ENCODE peak calls at places on chromosomes 13 and 19, in eight cellular contexts. One of them, this sample, is unnamed.

GRCh38 chr19:33248104-33248503 is 22.5 kb upstream of the SLC7A10 start:
- DNase-seq in breast epithelium: no peak
- DNase-seq in fibroblast of mammary gland: no peak
- DNase-seq in lung: no peak
- DNase-seq in astrocyte of the cerebellum: no peak
- DNase-seq in astrocyte of the spinal cord: no peak
- DNase-seq in WTC11: no peak
- DNase-seq in A549: no peak
- DNase-seq in this sample: no peak

GRCh38 chr19:39839678-39840327 is 5.8 kb upstream of the DYRK1B start:
- DNase-seq in astrocyte of the cerebellum: no peak
- DNase-seq in lung: no peak
- DNase-seq in A549: no peak
- DNase-seq in astrocyte of the spinal cord: no peak
- DNase-seq in fibroblast of mammary gland: no peak
- DNase-seq in WTC11: no peak
- DNase-seq in breast epithelium: no peak
- DNase-seq in this sample: no peak

GRCh38 chr13:49086711-49087110 is 111.0 kb downstream of the FNDC3A start:
- DNase-seq in breast epithelium: no peak
- DNase-seq in lung: no peak
- DNase-seq in fibroblast of mammary gland: peak
- DNase-seq in astrocyte of the cerebellum: no peak
- DNase-seq in astrocyte of the spinal cord: peak
- DNase-seq in WTC11: no peak
- DNase-seq in A549: no peak
- DNase-seq in this sample: no peak

GRCh38 chr13:28401303-28402056 is 93.4 kb downstream of the FLT1 start:
- DNase-seq in WTC11: no peak
- DNase-seq in fibroblast of mammary gland: peak
- DNase-seq in A549: no peak
- DNase-seq in lung: no peak
- DNase-seq in astrocyte of the cerebellum: no peak
- DNase-seq in breast epithelium: no peak
- DNase-seq in astrocyte of the spinal cord: peak
- DNase-seq in this sample: no peak

GRCh38 chr13:48969685-48970084 is 6.0 kb upstream of the FNDC3A start:
- DNase-seq in astrocyte of the cerebellum: no peak
- DNase-seq in lung: no peak
- DNase-seq in fibroblast of mammary gland: no peak
- DNase-seq in astrocyte of the spinal cord: no peak
- DNase-seq in WTC11: no peak
- DNase-seq in breast epithelium: no peak
- DNase-seq in A549: no peak
- DNase-seq in this sample: no peak

GRCh38 chr19:14649020-14649419 is 25.6 kb downstream of the ADGRE3 start:
- DNase-seq in astrocyte of the spinal cord: no peak
- DNase-seq in A549: no peak
- DNase-seq in fibroblast of mammary gland: no peak
- DNase-seq in astrocyte of the cerebellum: no peak
- DNase-seq in WTC11: no peak
- DNase-seq in lung: no peak
- DNase-seq in breast epithelium: no peak
- DNase-seq in this sample: no peak

GRCh38 chr19:52343548-52343947 is 7.5 kb downstream of the ZNF610 start:
- DNase-seq in A549: no peak
- DNase-seq in astrocyte of the spinal cord: no peak
- DNase-seq in WTC11: peak
- DNase-seq in astrocyte of the cerebellum: no peak
- DNase-seq in breast epithelium: peak
- DNase-seq in fibroblast of mammary gland: peak
- DNase-seq in lung: peak
- DNase-seq in this sample: peak

GRCh38 chr19:8499048-8499833 is 3.2 kb downstream of the PRAM1 start:
- DNase-seq in lung: no peak
- DNase-seq in fibroblast of mammary gland: no peak
- DNase-seq in WTC11: no peak
- DNase-seq in breast epithelium: no peak
- DNase-seq in A549: no peak
- DNase-seq in astrocyte of the spinal cord: no peak
- DNase-seq in astrocyte of the cerebellum: no peak
- DNase-seq in this sample: no peak

GRCh38 chr19:7654401-7654800 is 14.4 kb upstream of the RETN start:
- DNase-seq in astrocyte of the spinal cord: no peak
- DNase-seq in WTC11: no peak
- DNase-seq in fibroblast of mammary gland: peak
- DNase-seq in A549: no peak
- DNase-seq in breast epithelium: no peak
- DNase-seq in astrocyte of the cerebellum: no peak
- DNase-seq in lung: no peak
- DNase-seq in this sample: no peak

GRCh38 chr13:102484329-102484728 is 82.5 kb upstream of the FGF14 start:
- DNase-seq in breast epithelium: no peak
- DNase-seq in lung: no peak
- DNase-seq in astrocyte of the spinal cord: peak
- DNase-seq in A549: no peak
- DNase-seq in fibroblast of mammary gland: peak
- DNase-seq in WTC11: no peak
- DNase-seq in astrocyte of the cerebellum: no peak
- DNase-seq in this sample: no peak

GRCh38 chr19:18086590-18087138 is at the start of gene IL12RB1:
- DNase-seq in fibroblast of mammary gland: no peak
- DNase-seq in breast epithelium: no peak
- DNase-seq in A549: no peak
- DNase-seq in WTC11: no peak
- DNase-seq in lung: no peak
- DNase-seq in astrocyte of the spinal cord: no peak
- DNase-seq in astrocyte of the cerebellum: no peak
- DNase-seq in this sample: no peak

GRCh38 chr13:113804703-113805430 is 45.8 kb downstream of the TMEM255B start:
- DNase-seq in astrocyte of the cerebellum: no peak
- DNase-seq in fibroblast of mammary gland: no peak
- DNase-seq in A549: no peak
- DNase-seq in lung: no peak
- DNase-seq in breast epithelium: no peak
- DNase-seq in astrocyte of the spinal cord: no peak
- DNase-seq in WTC11: peak
- DNase-seq in this sample: no peak

GRCh38 chr19:16814526-16815100 is 14.6 kb upstream of the SIN3B start:
- DNase-seq in WTC11: no peak
- DNase-seq in astrocyte of the spinal cord: peak
- DNase-seq in fibroblast of mammary gland: peak
- DNase-seq in A549: no peak
- DNase-seq in lung: no peak
- DNase-seq in astrocyte of the cerebellum: no peak
- DNase-seq in breast epithelium: no peak
- DNase-seq in this sample: no peak

GRCh38 chr19:7718668-7719067 is 13.2 kb downstream of the CLEC4G start:
- DNase-seq in breast epithelium: no peak
- DNase-seq in lung: no peak
- DNase-seq in astrocyte of the spinal cord: no peak
- DNase-seq in A549: no peak
- DNase-seq in WTC11: no peak
- DNase-seq in astrocyte of the cerebellum: no peak
- DNase-seq in fibroblast of mammary gland: no peak
- DNase-seq in this sample: no peak

GRCh38 chr19:46732966-46733692 is 12.7 kb upstream of the FKRP start:
- DNase-seq in fibroblast of mammary gland: peak
- DNase-seq in astrocyte of the cerebellum: no peak
- DNase-seq in A549: peak
- DNase-seq in WTC11: no peak
- DNase-seq in lung: no peak
- DNase-seq in astrocyte of the spinal cord: peak
- DNase-seq in breast epithelium: no peak
- DNase-seq in this sample: no peak

GRCh38 chr19:7705387-7706187 is 3.7 kb upstream of the FCER2 start:
- DNase-seq in fibroblast of mammary gland: no peak
- DNase-seq in breast epithelium: no peak
- DNase-seq in astrocyte of the spinal cord: no peak
- DNase-seq in A549: no peak
- DNase-seq in lung: peak
- DNase-seq in astrocyte of the cerebellum: no peak
- DNase-seq in WTC11: no peak
- DNase-seq in this sample: no peak

GRCh38 chr19:18023596-18024212 is 15.7 kb downstream of the ARRDC2 start:
- DNase-seq in A549: no peak
- DNase-seq in lung: no peak
- DNase-seq in astrocyte of the spinal cord: peak
- DNase-seq in astrocyte of the cerebellum: no peak
- DNase-seq in fibroblast of mammary gland: peak
- DNase-seq in WTC11: no peak
- DNase-seq in breast epithelium: no peak
- DNase-seq in this sample: no peak

GRCh38 chr19:40392894-40393517 is 3.0 kb upstream of the HIPK4 start:
- DNase-seq in astrocyte of the spinal cord: no peak
- DNase-seq in A549: peak
- DNase-seq in fibroblast of mammary gland: no peak
- DNase-seq in WTC11: no peak
- DNase-seq in astrocyte of the cerebellum: no peak
- DNase-seq in lung: peak
- DNase-seq in breast epithelium: peak
- DNase-seq in this sample: no peak

DNA sequence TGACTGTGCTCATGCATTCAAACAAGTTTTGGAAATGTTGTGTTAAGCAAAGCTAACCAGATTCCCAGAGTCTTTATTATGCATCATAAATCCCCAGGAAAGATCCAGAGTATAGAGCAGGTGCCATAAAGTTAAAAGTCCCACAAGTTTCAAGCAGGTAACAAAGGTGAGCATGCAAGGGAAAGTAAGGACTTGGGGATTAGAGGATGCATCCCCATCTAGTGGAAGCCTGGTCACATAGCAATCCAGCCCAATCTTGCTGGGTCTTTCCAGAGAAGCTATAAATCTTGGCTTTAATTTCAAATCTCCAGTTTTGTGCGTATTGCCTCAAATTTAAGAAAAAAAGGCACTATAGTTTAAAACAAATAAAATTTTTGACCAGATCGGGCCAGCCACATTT is 72.7 kb downstream of the ZNF254 start:
- DNase-seq in A549: no peak
- DNase-seq in astrocyte of the cerebellum: no peak
- DNase-seq in breast epithelium: no peak
- DNase-seq in lung: no peak
- DNase-seq in WTC11: no peak
- DNase-seq in astrocyte of the spinal cord: no peak
- DNase-seq in fibroblast of mammary gland: peak
- DNase-seq in this sample: no peak
- TF ChIP-seq CTCF in A549: no peak
- TF ChIP-seq CTCF in astrocyte of the cerebellum: peak
- TF ChIP-seq CTCF in breast epithelium: peak
- TF ChIP-seq CTCF in lung: no peak
- TF ChIP-seq CTCF in WTC11: no peak
- TF ChIP-seq CTCF in astrocyte of the spinal cord: peak
- TF ChIP-seq CTCF in fibroblast of mammary gland: peak
- TF ChIP-seq CTCF in this sample: peak

GRCh38 chr13:112592181-112592580 is 4.2 kb upstream of the TUBGCP3 start:
- DNase-seq in fibroblast of mammary gland: no peak
- DNase-seq in lung: no peak
- DNase-seq in A549: no peak
- DNase-seq in WTC11: no peak
- DNase-seq in astrocyte of the cerebellum: no peak
- DNase-seq in astrocyte of the spinal cord: no peak
- DNase-seq in breast epithelium: no peak
- DNase-seq in this sample: no peak
- TF ChIP-seq CTCF in fibroblast of mammary gland: no peak
- TF ChIP-seq CTCF in lung: no peak
- TF ChIP-seq CTCF in A549: no peak
- TF ChIP-seq CTCF in WTC11: no peak
- TF ChIP-seq CTCF in astrocyte of the cerebellum: no peak
- TF ChIP-seq CTCF in astrocyte of the spinal cord: no peak
- TF ChIP-seq CTCF in breast epithelium: no peak
- TF ChIP-seq CTCF in this sample: no peak

GRCh38 chr19:38704488-38705026 is 39.7 kb downstream of the CAPN12 start:
- DNase-seq in astrocyte of the cerebellum: no peak
- DNase-seq in WTC11: no peak
- DNase-seq in lung: no peak
- DNase-seq in fibroblast of mammary gland: no peak
- DNase-seq in astrocyte of the spinal cord: no peak
- DNase-seq in A549: no peak
- DNase-seq in breast epithelium: no peak
- DNase-seq in this sample: no peak
- TF ChIP-seq CTCF in astrocyte of the cerebellum: no peak
- TF ChIP-seq CTCF in WTC11: no peak
- TF ChIP-seq CTCF in lung: no peak
- TF ChIP-seq CTCF in fibroblast of mammary gland: no peak
- TF ChIP-seq CTCF in astrocyte of the spinal cord: no peak
- TF ChIP-seq CTCF in A549: no peak
- TF ChIP-seq CTCF in breast epithelium: no peak
- TF ChIP-seq CTCF in this sample: no peak

GRCh38 chr19:49127674-49128544 is 8.6 kb downstream of the PPFIA3 start:
- DNase-seq in WTC11: peak
- DNase-seq in astrocyte of the spinal cord: peak
- DNase-seq in A549: peak
- DNase-seq in fibroblast of mammary gland: peak
- DNase-seq in astrocyte of the cerebellum: peak
- DNase-seq in lung: peak
- DNase-seq in breast epithelium: peak
- DNase-seq in this sample: peak
- TF ChIP-seq CTCF in WTC11: no peak
- TF ChIP-seq CTCF in astrocyte of the spinal cord: no peak
- TF ChIP-seq CTCF in A549: peak
- TF ChIP-seq CTCF in fibroblast of mammary gland: no peak
- TF ChIP-seq CTCF in astrocyte of the cerebellum: peak
- TF ChIP-seq CTCF in lung: no peak
- TF ChIP-seq CTCF in breast epithelium: peak
- TF ChIP-seq CTCF in this sample: peak

DNA sequence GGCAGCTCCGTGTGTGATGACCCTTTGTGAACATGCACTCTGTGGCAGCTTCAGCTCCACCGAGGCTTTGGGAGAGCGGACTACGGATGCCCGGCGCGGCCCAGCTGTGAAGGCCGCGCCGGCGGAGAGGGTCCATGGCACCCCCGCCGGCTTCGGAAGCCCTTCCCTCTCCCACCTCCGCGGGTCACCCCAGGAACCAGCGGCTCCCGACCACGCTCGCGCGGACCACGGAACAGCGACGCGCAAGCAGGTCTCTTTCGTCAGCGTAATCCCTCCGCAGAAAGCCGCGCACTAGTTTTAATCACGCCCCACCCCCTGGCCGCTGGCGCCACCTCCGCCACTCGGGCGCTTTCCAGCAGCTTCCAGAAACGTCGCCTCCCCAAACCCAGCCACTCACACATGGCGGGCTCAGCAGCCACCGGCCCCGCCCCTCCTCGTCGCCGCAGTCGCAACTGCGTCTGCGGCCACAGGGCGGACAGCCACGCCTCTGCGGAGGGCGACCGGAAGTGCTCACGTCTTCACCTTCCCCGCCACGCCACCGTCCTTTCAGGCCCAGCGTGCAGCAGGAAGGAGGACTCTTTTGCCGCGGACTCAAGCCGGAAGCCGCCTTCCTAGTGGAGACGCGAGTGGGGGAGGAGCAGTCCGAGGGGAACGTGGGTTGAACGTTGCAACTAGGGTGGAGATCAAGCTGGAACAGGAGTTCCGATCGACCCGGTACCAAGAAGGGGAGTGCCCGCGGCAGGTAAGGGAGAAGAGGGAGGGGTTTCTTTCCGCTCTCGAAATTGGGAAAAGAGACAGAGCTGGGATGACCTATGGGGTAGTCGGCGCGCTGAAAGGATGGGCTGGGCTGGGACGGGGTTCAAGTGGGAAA is at the start of gene USPL1:
- DNase-seq in breast epithelium: peak
- DNase-seq in WTC11: peak
- DNase-seq in fibroblast of mammary gland: peak
- DNase-seq in astrocyte of the cerebellum: peak
- DNase-seq in A549: peak
- DNase-seq in lung: peak
- DNase-seq in astrocyte of the spinal cord: peak
- DNase-seq in this sample: peak
- TF ChIP-seq CTCF in breast epithelium: peak
- TF ChIP-seq CTCF in WTC11: no peak
- TF ChIP-seq CTCF in fibroblast of mammary gland: no peak
- TF ChIP-seq CTCF in astrocyte of the cerebellum: no peak
- TF ChIP-seq CTCF in A549: no peak
- TF ChIP-seq CTCF in lung: no peak
- TF ChIP-seq CTCF in astrocyte of the spinal cord: no peak
- TF ChIP-seq CTCF in this sample: peak